ENCODE peak calls at places on chromosomes 11 and 22, in nine cellular contexts. Y, N, K, D, C, P, L, I and O are unnamed samples.

GRCh38 chr11:46302866-46303265 is 25.4 kb downstream of the CREB3L1 start:
- DNase-seq in Y (no peak), N (peak; percentile 64), D (no peak), I (no peak), K (no peak), C (no peak), P (no peak), L (no peak), O (no peak)

GRCh38 chr11:105718641-105719040 is 108.8 kb downstream of the GRIA4 start:
- DNase-seq in C (no peak), P (no peak), D (no peak), Y (no peak), L (no peak), N (no peak), I (peak; percentile 68), K (no peak), O (no peak)

GRCh38 chr11:134250675-134251074 is 2.5 kb downstream of the THYN1 start:
- DNase-seq in P (no peak), I (no peak), N (no peak), Y (no peak), K (no peak), C (no peak), L (no peak), D (no peak), O (no peak)

GRCh38 chr11:119134389-119134978 is 13.1 kb downstream of the HINFP start:
- DNase-seq in K (no peak), C (no peak), P (no peak), D (no peak), Y (no peak), N (no peak), I (no peak), L (no peak), O (no peak)

GRCh38 chr11:101407324-101407723 is 176.5 kb downstream of the TRPC6 start:
- DNase-seq in I (no peak), K (no peak), L (no peak), Y (no peak), P (no peak), N (no peak), D (peak; percentile 36), C (no peak), O (no peak)

GRCh38 chr11:105975128-105975527 is 46.9 kb downstream of the MSANTD4 start:
- DNase-seq in P (no peak), N (no peak), Y (no peak), L (no peak), K (no peak), I (no peak), D (peak; percentile 48), C (no peak), O (no peak)

GRCh38 chr11:114233755-114234154 is 62.4 kb upstream of the NNMT start:
- DNase-seq in N (no peak), K (no peak), D (peak; percentile 0), L (no peak), Y (no peak), C (no peak), P (no peak), I (no peak), O (no peak)

GRCh38 chr11:134654161-134654915 is 242.3 kb upstream of the B3GAT1 start:
- DNase-seq in C (no peak), Y (no peak), I (no peak), P (no peak), K (no peak), N (no peak), L (peak; percentile 95), D (no peak), O (no peak)

GRCh38 chr22:27170491-27170890 is 513.1 kb downstream of the MIAT start:
- DNase-seq in D (peak; percentile 48), N (no peak), L (no peak), C (no peak), P (no peak), Y (peak; percentile 85), I (peak; percentile 94), K (no peak), O (peak; percentile 18)

GRCh38 chr22:47556473-47556872 is 794.0 kb downstream of the TBC1D22A start:
- DNase-seq in Y (peak; percentile 11), K (no peak), D (no peak), L (no peak), C (no peak), P (no peak), I (no peak), N (no peak), O (no peak)

GRCh38 chr11:31557991-31558390 is 48.4 kb downstream of the ELP4 start:
- DNase-seq in N (no peak), C (no peak), D (peak; percentile 3), Y (no peak), I (no peak), L (no peak), P (no peak), K (no peak), O (no peak)

GRCh38 chr22:25448435-25449051 is 115.9 kb upstream of the GRK3 start:
- DNase-seq in Y (no peak), I (no peak), L (no peak), N (peak; percentile 32), D (peak; percentile 47), K (peak; percentile 46), P (peak; percentile 7), C (no peak), O (no peak)

GRCh38 chr11:12995211-12995610 is 13.9 kb upstream of the RASSF10 start:
- DNase-seq in P (no peak), L (no peak), Y (no peak), C (no peak), I (no peak), N (no peak), D (no peak), K (no peak), O (peak; percentile 35)

GRCh38 chr11:47979378-47980092 is 824 bp upstream of the PTPRJ start:
- DNase-seq in C (no peak), Y (no peak), N (no peak), P (no peak), K (no peak), D (no peak), L (no peak), I (no peak), O (no peak)

GRCh38 chr11:45974806-45975205 is 52.4 kb downstream of the LARGE2 start:
- DNase-seq in D (peak; percentile 15), C (no peak), K (no peak), Y (no peak), I (no peak), L (no peak), P (no peak), N (no peak), O (no peak)

GRCh38 chr11:15965562-15966250 is 390.6 kb downstream of the SOX6 start:
- DNase-seq in D (no peak), N (no peak), P (no peak), C (no peak), K (no peak), Y (no peak), I (no peak), L (no peak), O (no peak)

GRCh38 chr22:26174280-26174679 is 5.0 kb downstream of the SEZ6L start:
- DNase-seq in D (no peak), L (peak; percentile 5), C (no peak), I (no peak), N (no peak), P (no peak), K (peak; percentile 44), Y (no peak), O (no peak)

GRCh38 chr11:105236631-105237030 is 97.1 kb upstream of the CARD18 start:
- DNase-seq in L (no peak), N (no peak), I (no peak), D (peak; percentile 84), K (no peak), P (no peak), C (no peak), Y (no peak), O (peak; percentile 86)

GRCh38 chr22:40216041-40216756 is 38.5 kb downstream of the TNRC6B start:
- DNase-seq in D (no peak), C (no peak), I (no peak), Y (no peak), N (peak; percentile 36), K (no peak), P (no peak), L (peak; percentile 41), O (no peak)

GRCh38 chr11:131408011-131408640 is 37.7 kb downstream of the NTM start:
- DNase-seq in C (no peak), N (peak; percentile 21), Y (no peak), D (peak; percentile 28), L (peak; percentile 42), K (peak; percentile 31), I (peak; percentile 30), P (peak; percentile 29), O (peak; percentile 74)

GRCh38 chr22:37258005-37258790 is 14.1 kb upstream of the RAC2 start:
- DNase-seq in P (no peak), K (no peak), C (no peak), L (no peak), Y (peak; percentile 3), I (no peak), D (peak; percentile 38), N (no peak), O (no peak)

GRCh38 chr11:59062602-59063529 is 23.2 kb upstream of the GLYATL1B start:
- DNase-seq in C (no peak), P (no peak), L (no peak), D (no peak), Y (no peak), K (no peak), N (no peak), I (no peak), O (no peak)

GRCh38 chr11:15819679-15820286 is 536.6 kb downstream of the SOX6 start:
- DNase-seq in P (peak; percentile 53), N (peak; percentile 34), Y (peak; percentile 89), K (peak; percentile 77), I (no peak), D (peak; percentile 19), L (peak; percentile 27), C (peak; percentile 1), O (peak; percentile 65)

GRCh38 chr22:23414727-23415489 is 165.2 kb downstream of the IGLL1 start:
- DNase-seq in C (no peak), L (no peak), Y (peak; percentile 76), N (no peak), K (no peak), I (no peak), D (no peak), P (no peak), O (no peak)

GRCh38 chr22:49292909-49293308 is 534.8 kb downstream of the BRD1 start:
- DNase-seq in D (no peak), I (no peak), N (no peak), Y (no peak), C (no peak), L (no peak), P (no peak), K (no peak), O (no peak)

GRCh38 chr11:11482726-11483125 is 129.7 kb upstream of the CSNK2A3 start:
- DNase-seq in N (no peak), C (no peak), Y (no peak), P (no peak), D (peak; percentile 12), K (no peak), I (no peak), L (no peak), O (no peak)

GRCh38 chr11:85805387-85805786 is 5.6 kb downstream of the SYTL2 start:
- DNase-seq in I (no peak), P (no peak), L (no peak), Y (no peak), D (peak; percentile 49), K (no peak), N (no peak), C (no peak), O (peak; percentile 15)